ENCODE peak calls at places on chromosome 7, in seven cellular contexts. L, Y, V, W, J, D and R are unnamed samples.

GRCh38 chr7:98985945-98986344 is 107.6 kb downstream of the TRRAP start:
- DNase-seq in J (no peak), Y (no peak), V (no peak), D (no peak), W (no peak), L (no peak), R (no peak)

GRCh38 chr7:81025360-81025759 is 106.5 kb upstream of the SEMA3C start:
- DNase-seq in J (no peak), Y (no peak), L (no peak), D (no peak), V (no peak), W (no peak), R (peak; percentile 8)

GRCh38 chr7:89316584-89316983 is 521.0 kb upstream of the TEX47 start:
- DNase-seq in D (no peak), W (no peak), J (no peak), Y (no peak), L (no peak), V (no peak), R (no peak)

GRCh38 chr7:157813741-157814661 is 477.2 kb downstream of the DNAJB6 start:
- DNase-seq in W (no peak), D (no peak), J (no peak), L (peak; percentile 57), Y (no peak), V (no peak), R (no peak)

GRCh38 chr7:92872701-92873100 is 36.3 kb upstream of the CDK6 start:
- DNase-seq in V (peak; percentile 79), Y (no peak), L (no peak), W (no peak), D (no peak), J (no peak), R (peak; percentile 42)

GRCh38 chr7:12653127-12653917 is 34.1 kb upstream of the ARL4A start:
- DNase-seq in Y (no peak), W (no peak), D (peak; percentile 41), L (no peak), V (peak; percentile 42), J (no peak), R (peak; percentile 42)

GRCh38 chr7:55468495-55468894 is 103.4 kb downstream of the LANCL2 start:
- DNase-seq in W (no peak), V (no peak), D (no peak), Y (no peak), J (no peak), L (no peak), R (no peak)

GRCh38 chr7:95577137-95577536 is 19.2 kb downstream of the PDK4 start:
- DNase-seq in D (peak; percentile 23), V (no peak), W (no peak), J (no peak), L (no peak), Y (no peak), R (no peak)

GRCh38 chr7:159197066-159197975 is 52.7 kb upstream of the VIPR2 start:
- DNase-seq in W (peak; percentile 59), J (no peak), L (no peak), D (no peak), V (no peak), Y (no peak), R (peak; percentile 62)

GRCh38 chr7:30760514-30761213 is 8.7 kb downstream of the INMT start:
- DNase-seq in J (no peak), D (no peak), Y (no peak), L (peak; percentile 67), W (no peak), V (no peak), R (no peak)

GRCh38 chr7:75866497-75867389 is 12.1 kb upstream of the RHBDD2 start:
- DNase-seq in W (peak; percentile 70), L (peak; percentile 77), D (peak; percentile 82), Y (peak; percentile 84), V (no peak), J (peak; percentile 45), R (peak; percentile 73)

GRCh38 chr7:129864042-129864441 is 88.7 kb downstream of the UBE2H start:
- DNase-seq in Y (no peak), D (peak; percentile 59), V (peak; percentile 77), J (no peak), W (no peak), L (no peak), R (no peak)

GRCh38 chr7:69803699-69804516 is 205.6 kb downstream of the AUTS2 start:
- DNase-seq in D (no peak), L (no peak), Y (peak; percentile 65), W (no peak), V (no peak), J (no peak), R (no peak)

GRCh38 chr7:1843271-1843861 is 173.3 kb downstream of the ELFN1 start:
- DNase-seq in D (peak; percentile 85), W (no peak), L (peak; percentile 55), V (no peak), J (no peak), Y (no peak), R (no peak)

GRCh38 chr7:100585511-100586265 is at the start of gene LRCH4:
- DNase-seq in Y (peak; percentile 77), W (no peak), D (peak; percentile 59), L (no peak), J (no peak), V (no peak), R (no peak)

GRCh38 chr7:42831953-42832522 is 79.8 kb downstream of the C7orf25 start:
- DNase-seq in W (no peak), Y (no peak), V (no peak), D (no peak), L (no peak), J (no peak), R (no peak)

GRCh38 chr7:137996386-137996851 is 5.5 kb downstream of the CREB3L2 start:
- DNase-seq in D (no peak), L (no peak), W (no peak), J (peak; percentile 68), Y (no peak), V (peak; percentile 87), R (no peak)

GRCh38 chr7:142231716-142232115 is 26.1 kb downstream of the PRSS58 start:
- DNase-seq in W (no peak), D (no peak), V (no peak), Y (no peak), L (no peak), J (no peak), R (peak; percentile 36)

GRCh38 chr7:106215868-106216516 is 68.8 kb downstream of the NAMPT start:
- DNase-seq in J (no peak), D (no peak), Y (no peak), L (no peak), W (no peak), V (no peak), R (no peak)

GRCh38 chr7:127252380-127252718 is 392 bp downstream of the GRM8 start:
- DNase-seq in V (no peak), D (no peak), J (no peak), L (no peak), Y (no peak), W (no peak), R (no peak)

GRCh38 chr7:36777062-36777461 is 52.8 kb upstream of the AOAH start:
- DNase-seq in L (no peak), D (no peak), W (no peak), J (no peak), Y (no peak), V (no peak), R (no peak)

GRCh38 chr7:47578581-47579270 is 3.2 kb downstream of the TNS3 start:
- DNase-seq in Y (no peak), L (no peak), V (peak; percentile 67), W (no peak), D (no peak), J (no peak), R (peak; percentile 83)

GRCh38 chr7:46781901-46782439 is 799.9 kb downstream of the TNS3 start:
- DNase-seq in L (no peak), D (no peak), J (no peak), Y (no peak), V (peak; percentile 3), W (no peak), R (no peak)

GRCh38 chr7:155265960-155266359 is 31.7 kb upstream of the INSIG1 start:
- DNase-seq in D (no peak), L (no peak), J (no peak), V (no peak), W (no peak), Y (no peak), R (no peak)

GRCh38 chr7:29019275-29019820 is 61.2 kb upstream of the TRIL start:
- DNase-seq in W (no peak), L (no peak), Y (no peak), J (no peak), V (no peak), D (peak; percentile 15), R (no peak)

GRCh38 chr7:98745722-98746318 is 124.0 kb downstream of the TMEM130 start:
- DNase-seq in D (peak; percentile 74), V (no peak), Y (peak; percentile 77), W (peak; percentile 69), J (peak; percentile 63), L (no peak), R (peak; percentile 55)

GRCh38 chr7:538764-539685 is 19.4 kb upstream of the PDGFA start:
- DNase-seq in D (no peak), V (no peak), W (no peak), L (no peak), J (no peak), Y (no peak), R (no peak)

GRCh38 chr7:108351715-108352114 is 104.5 kb downstream of the NRCAM start:
- DNase-seq in D (peak; percentile 4), W (peak; percentile 28), L (no peak), J (no peak), V (no peak), Y (no peak), R (no peak)

GRCh38 chr7:40720401-40720800 is 585.6 kb downstream of the SUGCT start:
- DNase-seq in Y (no peak), V (peak; percentile 35), L (no peak), W (no peak), J (no peak), D (peak; percentile 27), R (no peak)

GRCh38 chr7:73703985-73704639 is 15.4 kb downstream of the STX1A start:
- DNase-seq in Y (peak; percentile 71), D (no peak), V (no peak), L (peak; percentile 87), W (peak; percentile 74), J (peak; percentile 45), R (no peak)

GRCh38 chr7:131608112-131608498 is 51.7 kb upstream of the PODXL start:
- DNase-seq in Y (no peak), W (no peak), V (no peak), L (no peak), J (no peak), D (no peak), R (no peak)

GRCh38 chr7:124480821-124481290 is 284.7 kb downstream of the GPR37 start:
- DNase-seq in D (no peak), Y (no peak), L (no peak), V (no peak), W (no peak), J (no peak), R (no peak)

GRCh38 chr7:134844200-134844599 is 64.8 kb downstream of the CALD1 start:
- DNase-seq in J (no peak), W (no peak), D (no peak), Y (no peak), V (no peak), L (no peak), R (no peak)

GRCh38 chr7:49244543-49244942 is 320.2 kb downstream of the CDC14C start:
- DNase-seq in J (no peak), Y (no peak), W (no peak), L (no peak), V (no peak), D (no peak), R (no peak)